ENCODE peak calls at places on chromosomes 6 and 20, in ten cellular contexts. One of them, this sample, is unnamed. For H3K27me3, the result is how much of the 10 kb centered on the place peaks cover.

GRCh38 chr6:22826961-22827360 is 257.6 kb downstream of the HDGFL1 start:
- DNase-seq in fibroblast of lung: peak
- DNase-seq in PC-9: peak
- DNase-seq in brain microvascular endothelial cell: peak
- DNase-seq in right lobe of liver: no peak
- DNase-seq in cardiac muscle cell: no peak
- DNase-seq in ovary: no peak
- DNase-seq in tibial artery: no peak
- DNase-seq in astrocyte: peak
- DNase-seq in sigmoid colon: no peak
- DNase-seq in this sample: no peak

GRCh38 chr6:124577734-124578281 is 384.4 kb upstream of the RNF217 start:
- DNase-seq in fibroblast of lung: no peak
- DNase-seq in PC-9: no peak
- DNase-seq in brain microvascular endothelial cell: no peak
- DNase-seq in right lobe of liver: no peak
- DNase-seq in cardiac muscle cell: no peak
- DNase-seq in ovary: no peak
- DNase-seq in tibial artery: no peak
- DNase-seq in astrocyte: no peak
- DNase-seq in sigmoid colon: no peak
- DNase-seq in this sample: no peak

GRCh38 chr6:52356017-52356416 is 5.9 kb upstream of the PAQR8 start:
- DNase-seq in fibroblast of lung: no peak
- DNase-seq in PC-9: no peak
- DNase-seq in brain microvascular endothelial cell: no peak
- DNase-seq in right lobe of liver: no peak
- DNase-seq in cardiac muscle cell: no peak
- DNase-seq in ovary: no peak
- DNase-seq in tibial artery: no peak
- DNase-seq in astrocyte: no peak
- DNase-seq in sigmoid colon: no peak
- DNase-seq in this sample: no peak

GRCh38 chr20:21077809-21078345 is 28.3 kb downstream of the LINC00237 start:
- DNase-seq in fibroblast of lung: no peak
- DNase-seq in PC-9: no peak
- DNase-seq in brain microvascular endothelial cell: no peak
- DNase-seq in right lobe of liver: no peak
- DNase-seq in cardiac muscle cell: no peak
- DNase-seq in ovary: no peak
- DNase-seq in tibial artery: no peak
- DNase-seq in astrocyte: no peak
- DNase-seq in sigmoid colon: no peak
- DNase-seq in this sample: no peak

GRCh38 chr20:32483351-32484220 is 101.5 kb downstream of the NOL4L start:
- DNase-seq in fibroblast of lung: peak
- DNase-seq in PC-9: peak
- DNase-seq in brain microvascular endothelial cell: peak
- DNase-seq in right lobe of liver: peak
- DNase-seq in cardiac muscle cell: peak
- DNase-seq in ovary: peak
- DNase-seq in tibial artery: peak
- DNase-seq in astrocyte: peak
- DNase-seq in sigmoid colon: peak
- DNase-seq in this sample: peak

GRCh38 chr6:36372088-36372487 is 15.4 kb downstream of the ETV7 start:
- DNase-seq in fibroblast of lung: no peak
- DNase-seq in PC-9: no peak
- DNase-seq in brain microvascular endothelial cell: no peak
- DNase-seq in right lobe of liver: no peak
- DNase-seq in cardiac muscle cell: no peak
- DNase-seq in ovary: peak
- DNase-seq in tibial artery: no peak
- DNase-seq in astrocyte: no peak
- DNase-seq in sigmoid colon: no peak
- DNase-seq in this sample: no peak

GRCh38 chr20:58579819-58580492 is 64.8 kb upstream of the APCDD1L start:
- DNase-seq in fibroblast of lung: no peak
- DNase-seq in PC-9: no peak
- DNase-seq in brain microvascular endothelial cell: no peak
- DNase-seq in right lobe of liver: no peak
- DNase-seq in cardiac muscle cell: no peak
- DNase-seq in ovary: no peak
- DNase-seq in tibial artery: peak
- DNase-seq in astrocyte: no peak
- DNase-seq in sigmoid colon: peak
- DNase-seq in this sample: no peak

GRCh38 chr20:46683068-46683477 is 6.2 kb downstream of the TP53RK start:
- DNase-seq in fibroblast of lung: no peak
- DNase-seq in PC-9: no peak
- DNase-seq in brain microvascular endothelial cell: no peak
- DNase-seq in right lobe of liver: no peak
- DNase-seq in cardiac muscle cell: no peak
- DNase-seq in ovary: no peak
- DNase-seq in tibial artery: no peak
- DNase-seq in astrocyte: no peak
- DNase-seq in sigmoid colon: no peak
- DNase-seq in this sample: no peak

GRCh38 chr6:120764312-120764711 is 570.0 kb downstream of the TBC1D32 start:
- DNase-seq in fibroblast of lung: no peak
- DNase-seq in PC-9: no peak
- DNase-seq in brain microvascular endothelial cell: no peak
- DNase-seq in right lobe of liver: no peak
- DNase-seq in cardiac muscle cell: no peak
- DNase-seq in ovary: no peak
- DNase-seq in tibial artery: no peak
- DNase-seq in astrocyte: no peak
- DNase-seq in sigmoid colon: no peak
- DNase-seq in this sample: no peak

GRCh38 chr6:40586369-40586768 is 795 bp downstream of the LRFN2 start:
- DNase-seq in fibroblast of lung: no peak
- DNase-seq in PC-9: no peak
- DNase-seq in brain microvascular endothelial cell: no peak
- DNase-seq in right lobe of liver: no peak
- DNase-seq in cardiac muscle cell: no peak
- DNase-seq in ovary: peak
- DNase-seq in tibial artery: no peak
- DNase-seq in astrocyte: no peak
- DNase-seq in sigmoid colon: no peak
- DNase-seq in this sample: no peak

GRCh38 chr20:61908057-61909026 is 157.3 kb downstream of the TAF4 start:
- DNase-seq in fibroblast of lung: no peak
- DNase-seq in PC-9: no peak
- DNase-seq in brain microvascular endothelial cell: no peak
- DNase-seq in right lobe of liver: no peak
- DNase-seq in cardiac muscle cell: no peak
- DNase-seq in ovary: no peak
- DNase-seq in tibial artery: no peak
- DNase-seq in astrocyte: no peak
- DNase-seq in sigmoid colon: no peak
- DNase-seq in this sample: peak

GRCh38 chr6:42175860-42176259 is 2.7 kb downstream of the GUCA1A start:
- DNase-seq in fibroblast of lung: no peak
- DNase-seq in PC-9: no peak
- DNase-seq in brain microvascular endothelial cell: no peak
- DNase-seq in right lobe of liver: no peak
- DNase-seq in cardiac muscle cell: no peak
- DNase-seq in ovary: no peak
- DNase-seq in tibial artery: no peak
- DNase-seq in astrocyte: no peak
- DNase-seq in sigmoid colon: no peak
- DNase-seq in this sample: no peak

GRCh38 chr6:5078121-5078695 is 6.9 kb upstream of the PPP1R3G start:
- DNase-seq in fibroblast of lung: no peak
- DNase-seq in PC-9: no peak
- DNase-seq in brain microvascular endothelial cell: no peak
- DNase-seq in right lobe of liver: no peak
- DNase-seq in cardiac muscle cell: no peak
- DNase-seq in ovary: no peak
- DNase-seq in tibial artery: no peak
- DNase-seq in astrocyte: no peak
- DNase-seq in sigmoid colon: no peak
- DNase-seq in this sample: no peak

GRCh38 chr6:139979021-139979721 is 604.7 kb upstream of the CITED2 start:
- DNase-seq in fibroblast of lung: peak
- DNase-seq in PC-9: no peak
- DNase-seq in brain microvascular endothelial cell: no peak
- DNase-seq in right lobe of liver: no peak
- DNase-seq in cardiac muscle cell: no peak
- DNase-seq in ovary: no peak
- DNase-seq in tibial artery: no peak
- DNase-seq in astrocyte: no peak
- DNase-seq in sigmoid colon: no peak
- DNase-seq in this sample: no peak

GRCh38 chr20:53839423-53840176 is 230.8 kb downstream of the BCAS1 start:
- DNase-seq in fibroblast of lung: no peak
- DNase-seq in PC-9: peak
- DNase-seq in brain microvascular endothelial cell: no peak
- DNase-seq in right lobe of liver: peak
- DNase-seq in cardiac muscle cell: no peak
- DNase-seq in ovary: no peak
- DNase-seq in tibial artery: no peak
- DNase-seq in astrocyte: no peak
- DNase-seq in sigmoid colon: no peak
- DNase-seq in this sample: peak

DNA sequence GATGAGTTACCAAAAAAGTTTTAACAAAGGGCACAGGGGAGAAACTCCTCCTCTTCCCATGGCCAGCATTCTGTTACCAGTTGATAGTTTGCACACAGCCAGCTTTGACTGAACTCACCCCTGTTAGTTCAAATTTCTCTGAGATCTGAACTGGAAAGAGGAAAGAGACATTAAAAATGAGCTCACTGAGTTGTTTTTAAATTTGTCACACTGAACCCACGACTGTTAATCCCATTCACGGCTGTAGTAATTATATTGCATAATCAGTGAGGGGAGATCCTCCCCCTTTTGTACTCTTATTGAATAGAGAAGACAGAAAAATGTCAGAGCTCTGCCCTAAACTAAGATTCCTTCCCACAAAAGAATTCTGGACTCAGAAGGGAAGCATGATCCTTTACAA is 17.5 kb upstream of the DSP start:
- DNase-seq in fibroblast of lung: no peak
- DNase-seq in PC-9: no peak
- DNase-seq in brain microvascular endothelial cell: no peak
- DNase-seq in right lobe of liver: no peak
- DNase-seq in cardiac muscle cell: no peak
- DNase-seq in ovary: no peak
- DNase-seq in tibial artery: no peak
- DNase-seq in astrocyte: no peak
- DNase-seq in sigmoid colon: no peak
- DNase-seq in this sample: no peak
- H3K27me3 ChIP-seq in fibroblast of lung: under half
- H3K27me3 ChIP-seq in PC-9: under half
- H3K27me3 ChIP-seq in brain microvascular endothelial cell: under half
- H3K27me3 ChIP-seq in right lobe of liver: under half
- H3K27me3 ChIP-seq in cardiac muscle cell: under half
- H3K27me3 ChIP-seq in ovary: under half
- H3K27me3 ChIP-seq in tibial artery: under half
- H3K27me3 ChIP-seq in astrocyte: under half
- H3K27me3 ChIP-seq in sigmoid colon: under half
- H3K27me3 ChIP-seq in this sample: under half

GRCh38 chr6:127590344-127590743 is 13.4 kb downstream of the C6orf58 start:
- DNase-seq in fibroblast of lung: no peak
- DNase-seq in PC-9: no peak
- DNase-seq in brain microvascular endothelial cell: no peak
- DNase-seq in right lobe of liver: no peak
- DNase-seq in cardiac muscle cell: no peak
- DNase-seq in ovary: no peak
- DNase-seq in tibial artery: no peak
- DNase-seq in astrocyte: no peak
- DNase-seq in sigmoid colon: no peak
- DNase-seq in this sample: no peak

GRCh38 chr6:127587875-127588274 is 10.9 kb downstream of the C6orf58 start:
- DNase-seq in fibroblast of lung: no peak
- DNase-seq in PC-9: no peak
- DNase-seq in brain microvascular endothelial cell: no peak
- DNase-seq in right lobe of liver: no peak
- DNase-seq in cardiac muscle cell: no peak
- DNase-seq in ovary: no peak
- DNase-seq in tibial artery: no peak
- DNase-seq in astrocyte: no peak
- DNase-seq in sigmoid colon: no peak
- DNase-seq in this sample: no peak

GRCh38 chr6:127589135-127589534 is 12.2 kb downstream of the C6orf58 start:
- DNase-seq in fibroblast of lung: no peak
- DNase-seq in PC-9: no peak
- DNase-seq in brain microvascular endothelial cell: no peak
- DNase-seq in right lobe of liver: no peak
- DNase-seq in cardiac muscle cell: no peak
- DNase-seq in ovary: no peak
- DNase-seq in tibial artery: no peak
- DNase-seq in astrocyte: no peak
- DNase-seq in sigmoid colon: no peak
- DNase-seq in this sample: no peak

DNA sequence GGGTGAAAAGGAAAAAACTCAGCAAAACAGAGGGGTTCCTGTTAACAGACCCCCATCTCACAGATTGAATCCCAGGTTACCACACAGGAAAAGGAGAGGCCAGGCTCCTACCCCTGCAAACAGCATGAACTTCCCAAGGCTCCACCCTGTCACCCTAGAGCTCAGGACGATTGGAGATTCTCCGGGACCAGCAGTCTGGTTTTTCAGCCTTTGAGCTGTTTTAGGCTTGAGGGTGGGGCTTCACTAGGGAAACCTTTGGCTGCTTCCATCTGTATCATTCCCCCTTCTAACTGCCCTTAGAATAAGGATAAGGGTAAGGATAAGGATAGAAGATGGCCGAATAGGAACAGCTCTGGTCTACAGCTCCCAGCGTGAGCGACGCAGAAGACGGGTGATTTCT is 16.0 kb downstream of the C6orf58 start:
- DNase-seq in fibroblast of lung: no peak
- DNase-seq in PC-9: no peak
- DNase-seq in brain microvascular endothelial cell: no peak
- DNase-seq in right lobe of liver: no peak
- DNase-seq in cardiac muscle cell: no peak
- DNase-seq in ovary: no peak
- DNase-seq in tibial artery: no peak
- DNase-seq in astrocyte: no peak
- DNase-seq in sigmoid colon: no peak
- DNase-seq in this sample: no peak
- H3K4me3 ChIP-seq in fibroblast of lung: no peak
- H3K4me3 ChIP-seq in PC-9: no peak
- H3K4me3 ChIP-seq in brain microvascular endothelial cell: no peak
- H3K4me3 ChIP-seq in right lobe of liver: no peak
- H3K4me3 ChIP-seq in cardiac muscle cell: no peak
- H3K4me3 ChIP-seq in ovary: no peak
- H3K4me3 ChIP-seq in tibial artery: no peak
- H3K4me3 ChIP-seq in astrocyte: no peak
- H3K4me3 ChIP-seq in sigmoid colon: no peak
- H3K4me3 ChIP-seq in this sample: no peak

GRCh38 chr6:82995066-82995465 is 70.6 kb downstream of the UBE3D start:
- DNase-seq in fibroblast of lung: no peak
- DNase-seq in PC-9: no peak
- DNase-seq in brain microvascular endothelial cell: no peak
- DNase-seq in right lobe of liver: no peak
- DNase-seq in cardiac muscle cell: no peak
- DNase-seq in ovary: no peak
- DNase-seq in tibial artery: no peak
- DNase-seq in astrocyte: no peak
- DNase-seq in sigmoid colon: no peak
- DNase-seq in this sample: no peak
- TF ChIP-seq CTCF in fibroblast of lung: no peak
- TF ChIP-seq CTCF in PC-9: no peak
- TF ChIP-seq CTCF in brain microvascular endothelial cell: no peak
- TF ChIP-seq CTCF in right lobe of liver: no peak
- TF ChIP-seq CTCF in cardiac muscle cell: no peak
- TF ChIP-seq CTCF in ovary: no peak
- TF ChIP-seq CTCF in tibial artery: no peak
- TF ChIP-seq CTCF in astrocyte: no peak
- TF ChIP-seq CTCF in sigmoid colon: no peak
- TF ChIP-seq CTCF in this sample: no peak

GRCh38 chr6:73340048-73340447 is 14.0 kb downstream of the DPPA5 start:
- DNase-seq in fibroblast of lung: peak
- DNase-seq in PC-9: no peak
- DNase-seq in brain microvascular endothelial cell: peak
- DNase-seq in right lobe of liver: no peak
- DNase-seq in cardiac muscle cell: no peak
- DNase-seq in ovary: no peak
- DNase-seq in tibial artery: no peak
- DNase-seq in astrocyte: peak
- DNase-seq in sigmoid colon: no peak
- DNase-seq in this sample: no peak
- H3K27me3 ChIP-seq in fibroblast of lung: under half
- H3K27me3 ChIP-seq in PC-9: under half
- H3K27me3 ChIP-seq in brain microvascular endothelial cell: under half
- H3K27me3 ChIP-seq in right lobe of liver: under half
- H3K27me3 ChIP-seq in cardiac muscle cell: under half
- H3K27me3 ChIP-seq in ovary: under half
- H3K27me3 ChIP-seq in tibial artery: under half
- H3K27me3 ChIP-seq in astrocyte: under half
- H3K27me3 ChIP-seq in sigmoid colon: under half
- H3K27me3 ChIP-seq in this sample: under half